ENCODE peak calls at places on chromosomes 16 and 17, in seven cellular contexts. I is astrocyte, C is heart right ventricle, Z is choroid plexus epithelial cell, W is fibroblast of lung, T is fibroblast of mammary gland, U is fibroblast of pulmonary artery. S is an unnamed sample.

GRCh38 chr17:45123930-45124796 is 8.2 kb downstream of the PLCD3 start:
- DNase-seq in I (peak; percentile 86), C (no peak), Z (peak; percentile 81), W (peak; percentile 84), T (peak; percentile 86), U (peak; percentile 86), S (peak; percentile 69)

GRCh38 chr17:72554508-72554907 is 433.7 kb downstream of the SOX9 start:
- DNase-seq in I (no peak), C (no peak), Z (no peak), W (no peak), T (no peak), U (no peak), S (no peak)

GRCh38 chr17:80605326-80606066 is 60.9 kb downstream of the RPTOR start:
- DNase-seq in I (peak; percentile 57), C (no peak), Z (no peak), W (no peak), T (peak; percentile 59), U (no peak), S (no peak)

GRCh38 chr16:73015612-73016487 is 32.1 kb downstream of the ZFHX3 start:
- DNase-seq in I (no peak), C (no peak), Z (no peak), W (no peak), T (no peak), U (no peak), S (no peak)

GRCh38 chr16:87380403-87380802 is 3.2 kb downstream of the FBXO31 start:
- DNase-seq in I (no peak), C (no peak), Z (no peak), W (no peak), T (no peak), U (no peak), S (no peak)

GRCh38 chr17:1787301-1787902 is 25.5 kb downstream of the SERPINF1 start:
- DNase-seq in I (peak; percentile 92), C (peak; percentile 44), Z (peak; percentile 92), W (peak; percentile 93), T (peak; percentile 96), U (peak; percentile 90), S (peak; percentile 70)

GRCh38 chr17:39737331-39737760 is 392 bp upstream of the GRB7 start:
- DNase-seq in I (no peak), C (no peak), Z (no peak), W (no peak), T (no peak), U (no peak), S (no peak)

GRCh38 chr16:19135896-19136438 is 22.2 kb downstream of the ITPRIPL2 start:
- DNase-seq in I (no peak), C (peak; percentile 45), Z (peak; percentile 33), W (peak; percentile 51), T (peak; percentile 49), U (no peak), S (no peak)

GRCh38 chr16:56743840-56744239 is 13.9 kb downstream of the NUP93 start:
- DNase-seq in I (peak; percentile 30), C (no peak), Z (no peak), W (peak; percentile 48), T (peak; percentile 66), U (peak; percentile 63), S (no peak)

GRCh38 chr17:6591599-6592158 is 35.3 kb upstream of the PITPNM3 start:
- DNase-seq in I (peak; percentile 85), C (no peak), Z (peak; percentile 90), W (peak; percentile 77), T (peak; percentile 96), U (peak; percentile 81), S (no peak)

GRCh38 chr16:55369151-55369550 is 45.1 kb downstream of the IRX6 start:
- DNase-seq in I (no peak), C (no peak), Z (no peak), W (no peak), T (no peak), U (no peak), S (no peak)

GRCh38 chr16:81723098-81723723 is 55.9 kb upstream of the PLCG2 start:
- DNase-seq in I (peak; percentile 64), C (no peak), Z (peak; percentile 94), W (peak; percentile 88), T (peak; percentile 80), U (peak; percentile 90), S (peak; percentile 51)

GRCh38 chr17:2701161-2701995 is 10.2 kb downstream of the CLUH start:
- DNase-seq in I (no peak), C (no peak), Z (no peak), W (no peak), T (no peak), U (no peak), S (no peak)

GRCh38 chr17:17241656-17242055 is 4.7 kb upstream of the FLCN start:
- DNase-seq in I (no peak), C (no peak), Z (no peak), W (no peak), T (no peak), U (no peak), S (no peak)

GRCh38 chr17:35142467-35142796 is 329 bp upstream of the NLE1 start:
- DNase-seq in I (no peak), C (no peak), Z (no peak), W (no peak), T (no peak), U (no peak), S (no peak)

GRCh38 chr17:82661717-82662683 is 13.8 kb upstream of the WDR45B start:
- DNase-seq in I (no peak), C (no peak), Z (no peak), W (no peak), T (no peak), U (no peak), S (no peak)

DNA sequence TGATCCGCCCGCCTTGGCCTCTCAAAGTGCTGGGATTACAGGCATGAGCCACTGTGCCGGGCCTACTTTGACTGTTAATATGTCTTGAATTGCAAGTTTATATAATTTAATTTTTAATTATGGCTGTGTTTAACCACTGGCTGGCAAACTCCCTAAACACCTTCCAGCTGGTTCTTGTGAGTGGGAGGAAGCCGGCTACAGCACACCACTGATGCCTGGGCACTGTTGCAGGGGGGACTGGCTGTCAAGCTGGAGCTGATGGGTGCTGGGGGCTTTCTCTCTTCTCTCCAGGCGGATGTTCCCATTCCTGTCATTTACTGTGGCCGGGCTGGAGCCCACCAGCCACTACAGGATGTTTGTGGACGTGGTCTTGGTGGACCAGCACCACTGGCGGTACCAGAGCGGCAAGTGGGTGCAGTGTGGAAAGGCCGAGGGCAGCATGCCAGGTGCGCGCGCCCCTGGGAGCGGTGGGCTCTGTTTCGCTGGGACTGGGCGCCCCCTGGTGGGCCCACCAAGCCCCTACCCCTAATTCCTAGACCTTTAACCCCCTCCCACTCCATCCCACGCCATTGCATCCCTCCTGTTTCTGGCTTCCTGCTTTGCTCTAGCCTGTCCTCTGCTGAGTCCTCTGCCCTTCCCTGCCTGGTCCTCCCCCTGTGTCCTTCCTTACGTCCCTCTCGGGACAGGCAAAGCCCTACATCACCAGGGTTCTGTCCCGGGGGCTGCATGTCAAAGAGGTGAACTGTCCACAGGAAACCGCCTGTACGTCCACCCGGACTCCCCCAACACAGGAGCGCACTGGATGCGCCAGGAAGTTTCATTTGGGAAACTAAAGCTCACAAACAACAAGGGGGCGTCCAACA is 9.5 kb downstream of the TBX21 start:
- DNase-seq in I (no peak), C (peak; percentile 39), Z (no peak), W (no peak), T (no peak), U (no peak), S (no peak)
- TF ChIP-seq CTCF in I (peak; percentile 17), C (peak; percentile 36), Z (peak; percentile 48), W (no peak), T (peak; percentile 30), U (peak; percentile 21), S (peak; percentile 61)

DNA sequence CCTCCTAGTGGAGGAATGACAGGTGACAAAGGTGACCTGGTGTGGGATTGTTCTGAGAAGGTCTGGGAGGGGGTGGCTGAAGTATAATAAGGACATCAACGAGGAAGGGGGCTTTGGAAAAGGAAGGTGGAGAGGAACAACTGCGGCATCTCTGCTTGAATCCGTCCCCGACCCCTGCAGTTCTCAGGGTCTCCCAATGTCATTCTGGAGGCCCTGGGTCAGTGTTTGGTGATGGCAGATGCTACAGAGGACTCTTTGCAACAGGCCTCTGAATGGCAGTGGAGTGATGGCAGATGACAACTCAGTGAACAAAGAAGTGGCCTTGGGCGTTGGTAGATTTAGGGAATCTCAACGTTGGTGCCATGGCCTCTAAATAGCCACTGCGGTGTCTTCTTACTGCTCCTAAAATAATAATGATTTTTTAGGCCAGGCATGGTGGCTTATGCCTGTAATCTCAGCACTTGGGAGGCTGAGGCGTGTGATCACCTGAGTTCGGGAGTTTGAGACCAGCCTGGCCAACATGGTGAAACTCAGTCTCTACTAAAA is 1.3 kb downstream of the ENGASE start:
- DNase-seq in I (no peak), C (no peak), Z (no peak), W (no peak), T (no peak), U (no peak), S (no peak)
- H3K4me3 ChIP-seq in I (peak overlapping the region; percentile 67), C (peak overlapping the region; percentile 78), Z (peak overlapping the region; percentile 67), W (no peak overlapping the region), T (no peak overlapping the region), U (peak overlapping the region; percentile 66), S (peak overlapping the region; percentile 63)

GRCh38 chr17:4043862-4044261 is 79.6 kb upstream of the ATP2A3 start:
- DNase-seq in I (no peak), C (peak; percentile 25), Z (no peak), W (no peak), T (no peak), U (no peak), S (no peak)

GRCh38 chr17:4053596-4053995 is 89.2 kb downstream of the ZZEF1 start:
- DNase-seq in I (no peak), C (no peak), Z (no peak), W (no peak), T (no peak), U (no peak), S (no peak)

GRCh38 chr17:4049546-4049945 is 85.3 kb upstream of the ATP2A3 start:
- DNase-seq in I (no peak), C (no peak), Z (peak; percentile 6), W (no peak), T (no peak), U (peak; percentile 2), S (no peak)

GRCh38 chr17:4045477-4045876 is 81.2 kb upstream of the ATP2A3 start:
- DNase-seq in I (no peak), C (no peak), Z (no peak), W (no peak), T (no peak), U (no peak), S (no peak)

GRCh38 chr17:4048218-4048617 is 84.0 kb upstream of the ATP2A3 start:
- DNase-seq in I (no peak), C (no peak), Z (no peak), W (no peak), T (peak; percentile 4), U (no peak), S (no peak)
- TF ChIP-seq CTCF in I (no peak), C (no peak), Z (no peak), W (no peak), T (no peak), U (no peak), S (no peak)

GRCh38 chr16:14003119-14003570 is 68.0 kb upstream of the MRTFB start:
- DNase-seq in I (peak; percentile 65), C (peak; percentile 55), Z (peak; percentile 57), W (peak; percentile 48), T (peak; percentile 84), U (peak; percentile 65), S (no peak)

GRCh38 chr16:14001521-14001920 is 69.6 kb upstream of the MRTFB start:
- DNase-seq in I (no peak), C (no peak), Z (no peak), W (no peak), T (no peak), U (no peak), S (no peak)

GRCh38 chr16:14004031-14004718 is 66.9 kb upstream of the MRTFB start:
- DNase-seq in I (no peak), C (peak; percentile 63), Z (no peak), W (no peak), T (peak; percentile 57), U (no peak), S (no peak)

GRCh38 chr16:14004719-14005315 is 66.3 kb upstream of the MRTFB start:
- DNase-seq in I (no peak), C (no peak), Z (no peak), W (no peak), T (peak; percentile 29), U (no peak), S (no peak)

GRCh38 chr16:14002416-14002815 is 68.7 kb upstream of the MRTFB start:
- DNase-seq in I (peak; percentile 42), C (no peak), Z (peak; percentile 25), W (no peak), T (peak; percentile 43), U (no peak), S (no peak)
- H3K4me3 ChIP-seq in I (no peak overlapping the region), C (no peak overlapping the region), Z (no peak overlapping the region), W (no peak overlapping the region), T (no peak overlapping the region), U (no peak overlapping the region), S (no peak overlapping the region)

S was measured in retinal pigment epithelial cell.